ENCODE peak calls at places on chromosomes 2 and 18, in five cellular contexts. H is upper lobe of right lung, X is heart left ventricle, O is testis, P is OCI-LY7. A is an unnamed sample.

GRCh38 chr2:137467246-137467862 is 496.9 kb upstream of the HNMT start:
- DNase-seq in P (peak; percentile 39), X (no peak), H (no peak), O (peak; percentile 59), A (peak; percentile 13)

GRCh38 chr2:226994775-226995174 is 158.9 kb downstream of the RHBDD1 start:
- DNase-seq in O (no peak), H (no peak), P (peak; percentile 29), X (no peak), A (no peak)

GRCh38 chr18:22200611-22201225 is 31.3 kb downstream of the GATA6 start:
- DNase-seq in P (no peak), O (no peak), X (no peak), H (no peak), A (no peak)

GRCh38 chr2:43448011-43448821 is 147.6 kb downstream of the THADA start:
- DNase-seq in H (no peak), P (no peak), X (no peak), O (no peak), A (no peak)

GRCh38 chr2:172438741-172439508 is 11.5 kb downstream of the ITGA6 start:
- DNase-seq in O (no peak), X (peak; percentile 61), H (no peak), P (no peak), A (no peak)

GRCh38 chr2:191152841-191153240 is 2.0 kb upstream of the STAT4 start:
- DNase-seq in P (no peak), H (no peak), X (no peak), O (no peak), A (no peak)

GRCh38 chr2:171244970-171245782 is 84.5 kb upstream of the TLK1 start:
- DNase-seq in X (no peak), P (peak; percentile 25), H (no peak), O (no peak), A (peak; percentile 5)

GRCh38 chr2:69668598-69668997 is 25.1 kb upstream of the AAK1 start:
- DNase-seq in X (no peak), P (no peak), O (no peak), H (no peak), A (no peak)

GRCh38 chr2:27236626-27237025 is 19.5 kb downstream of the CAD start:
- DNase-seq in H (no peak), O (no peak), P (no peak), X (no peak), A (no peak)

GRCh38 chr2:232573821-232574435 is 23.4 kb downstream of the EIF4E2 start:
- DNase-seq in O (no peak), P (no peak), X (no peak), H (no peak), A (no peak)

GRCh38 chr2:567496-567864 is 109.7 kb downstream of the TMEM18 start:
- DNase-seq in X (no peak), P (no peak), O (no peak), H (no peak), A (no peak)

GRCh38 chr18:48990497-48991298 is 39.9 kb upstream of the SMAD7 start:
- DNase-seq in X (peak; percentile 52), O (no peak), H (no peak), P (no peak), A (no peak)

GRCh38 chr2:111030271-111030891 is 90.3 kb upstream of the BCL2L11 start:
- DNase-seq in H (no peak), P (no peak), O (no peak), X (no peak), A (no peak)

GRCh38 chr2:199470672-199471442 is 13.1 kb upstream of the SATB2 start:
- DNase-seq in O (no peak), H (no peak), P (no peak), X (no peak), A (no peak)

GRCh38 chr2:164953279-164953678 is 2.0 kb downstream of the SLC38A11 start:
- DNase-seq in X (no peak), P (no peak), H (no peak), O (no peak), A (no peak)

GRCh38 chr2:21294446-21294845 is 170.7 kb downstream of the TDRD15 start:
- DNase-seq in X (no peak), O (no peak), H (no peak), P (no peak), A (no peak)

GRCh38 chr2:223972656-223973102 is 15.4 kb downstream of the MRPL44 start:
- DNase-seq in P (no peak), H (no peak), X (no peak), O (no peak), A (no peak)

GRCh38 chr2:240359695-240360094 is 75.8 kb upstream of the GPC1 start:
- DNase-seq in O (no peak), H (no peak), X (peak; percentile 18), P (no peak), A (no peak)

GRCh38 chr2:107202962-107203591 is 317.1 kb upstream of the ST6GAL2 start:
- DNase-seq in O (no peak), X (no peak), H (no peak), P (no peak), A (no peak)

GRCh38 chr2:118987886-118988285 is 45.9 kb downstream of the MARCO start:
- DNase-seq in P (no peak), H (peak; percentile 32), O (no peak), X (no peak), A (no peak)

GRCh38 chr2:47173986-47174730 is 19.1 kb upstream of the STPG4 start:
- DNase-seq in H (no peak), X (no peak), P (no peak), O (no peak), A (no peak)

GRCh38 chr18:74485860-74486849 is 10.0 kb upstream of the CNDP2 start:
- DNase-seq in O (peak; percentile 52), H (no peak), X (no peak), P (no peak), A (no peak)

GRCh38 chr2:74080346-74080745 is 67.4 kb downstream of the BOLA3 start:
- DNase-seq in X (no peak), H (no peak), O (no peak), P (peak; percentile 3), A (no peak)

GRCh38 chr18:34789768-34790344 is 79.8 kb downstream of the DTNA start:
- DNase-seq in X (no peak), H (no peak), O (no peak), P (no peak), A (no peak)

GRCh38 chr2:128639693-128640092 is 321.0 kb upstream of the HS6ST1 start:
- DNase-seq in O (peak; percentile 8), P (no peak), X (no peak), H (peak; percentile 27), A (no peak)

GRCh38 chr2:126902859-126903258 is 4.2 kb downstream of the TEX51 start:
- DNase-seq in O (no peak), H (peak; percentile 42), P (no peak), X (no peak), A (no peak)

GRCh38 chr2:96251721-96252292 is 14.0 kb downstream of the TMEM127 start:
- DNase-seq in X (peak; percentile 82), H (peak; percentile 59), P (no peak), O (peak; percentile 89), A (peak; percentile 53)

DNA sequence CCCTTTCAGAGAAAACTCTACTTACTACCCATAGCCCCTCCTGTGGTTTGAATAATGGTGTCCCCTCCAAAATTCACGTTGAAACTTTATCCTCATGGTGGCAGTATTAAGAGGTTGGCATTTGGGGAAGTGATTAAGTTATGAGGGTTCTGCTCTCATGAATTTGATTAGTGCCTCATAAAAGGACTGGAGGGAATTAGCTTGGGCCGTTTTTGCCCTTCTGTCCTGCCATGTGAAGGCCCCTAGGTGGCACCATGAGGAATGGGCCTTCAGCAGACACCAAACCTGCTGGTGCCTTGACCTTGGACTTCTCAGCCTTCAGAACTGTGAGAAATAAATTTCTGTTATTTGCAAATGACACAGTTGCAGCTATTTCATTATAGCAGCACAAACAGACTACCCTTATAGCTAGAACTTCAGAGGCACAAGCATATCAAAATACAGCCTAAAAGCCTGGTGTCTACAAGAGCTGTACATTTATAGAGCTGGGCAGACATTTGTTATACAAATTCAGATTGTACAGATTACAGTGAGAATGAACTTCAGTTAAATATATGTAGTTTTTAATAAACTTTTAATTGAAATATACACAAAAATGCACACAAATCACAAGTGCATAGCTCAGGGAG is 2.6 kb upstream of the PTPN2 start:
- DNase-seq in O (no peak), H (no peak), P (peak; percentile 60), X (no peak), A (peak; percentile 24)
- TF ChIP-seq CTCF in O (no peak), H (peak; percentile 43), P (peak; percentile 80), X (peak; percentile 27), A (peak; percentile 60)

DNA sequence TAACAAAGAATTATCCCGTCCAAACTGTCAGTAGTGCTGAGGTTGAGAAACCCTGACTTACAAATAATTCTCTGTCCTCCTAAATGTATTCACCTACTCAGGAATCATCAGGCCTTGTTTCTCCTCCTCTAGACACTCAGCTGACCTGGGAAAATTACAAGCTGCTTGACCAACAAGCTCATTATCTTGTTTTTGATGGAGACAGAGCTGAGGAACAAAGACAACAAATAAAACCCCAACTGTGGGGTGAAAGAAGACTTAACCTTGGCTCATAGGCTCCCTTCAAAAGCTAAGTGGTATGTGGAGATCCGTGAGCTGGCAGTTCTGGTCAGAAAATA is 64.5 kb downstream of the CLHC1 start:
- DNase-seq in H (no peak), P (no peak), X (no peak), O (no peak), A (no peak)
- H3K4me1 ChIP-seq in H (peaks cover 41% of the 10 kb centered on the region), P (no peaks in the 10 kb centered on the region), X (peaks cover 36% of the 10 kb centered on the region), O (peaks cover 7% of the 10 kb centered on the region), A (peaks cover 3% of the 10 kb centered on the region)

DNA sequence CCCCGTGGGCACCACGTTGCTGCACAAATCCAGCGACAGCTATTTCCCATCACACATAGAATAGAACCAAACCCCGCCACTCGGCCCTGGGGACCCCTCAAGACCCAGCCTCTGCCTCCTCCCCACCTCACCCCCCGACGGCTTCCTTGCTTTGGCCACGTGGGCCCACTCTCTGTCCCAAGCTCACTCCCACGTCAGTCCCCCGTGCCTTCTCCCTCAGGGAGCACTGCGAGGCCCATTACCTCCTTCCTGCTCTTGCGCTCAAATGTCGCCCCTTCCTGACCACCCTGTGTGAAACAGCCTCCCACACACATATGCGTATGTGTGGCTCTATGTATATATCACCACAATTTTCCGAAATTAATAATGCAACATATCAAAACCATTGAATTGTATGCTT is 239.7 kb downstream of the SH3BP4 start:
- DNase-seq in O (no peak), P (no peak), X (no peak), H (no peak), A (no peak)
- H3K4me3 ChIP-seq in O (peak overlapping the region; percentile 18), P (no peak overlapping the region), X (no peak overlapping the region), H (no peak overlapping the region), A (no peak overlapping the region)

DNA sequence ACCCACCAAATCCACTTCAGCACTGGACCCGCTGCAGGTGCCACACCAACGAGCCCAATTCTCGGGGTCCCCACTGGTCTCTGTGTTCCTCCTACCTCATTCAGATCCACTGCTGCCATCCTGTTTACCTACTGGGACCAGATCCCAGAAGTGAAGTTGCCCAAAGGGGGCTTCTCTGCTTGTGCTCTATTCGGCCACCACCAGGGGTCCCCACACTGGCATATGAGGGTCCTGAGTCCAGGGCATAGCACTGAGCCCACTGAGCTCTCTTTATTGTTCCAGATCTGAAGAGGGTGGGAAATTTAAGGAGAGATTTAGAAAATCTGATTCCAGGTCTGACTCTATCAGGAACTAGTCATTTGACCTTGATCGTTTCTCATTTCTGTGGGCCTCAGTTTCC is 2.4 kb downstream of the GPR45 start:
- DNase-seq in X (no peak), H (no peak), O (no peak), P (peak; percentile 8), A (peak; percentile 38)
- TF ChIP-seq CTCF in X (no peak), H (no peak), O (no peak), P (peak; percentile 68), A (peak; percentile 48)

DNA sequence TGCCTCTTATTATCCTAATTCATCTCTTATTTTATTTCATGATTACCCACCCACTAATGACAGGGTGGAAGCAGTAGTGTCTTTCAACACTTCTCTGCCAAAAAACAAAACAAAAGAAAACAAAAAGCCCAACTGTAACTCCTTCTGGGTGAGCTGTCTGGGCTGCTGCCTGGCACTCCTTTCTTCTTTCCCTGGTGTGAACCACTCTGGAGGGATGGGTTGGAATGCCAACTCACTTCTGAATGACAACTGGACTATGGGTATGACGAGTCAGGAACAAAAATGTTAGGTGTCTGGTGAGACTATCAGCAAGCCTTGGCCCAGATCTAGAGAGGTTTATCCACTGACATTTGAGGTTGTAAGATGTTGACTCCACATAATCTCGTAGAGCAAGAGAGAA is 88.3 kb upstream of the ITGB6 start:
- DNase-seq in H (no peak), O (no peak), X (no peak), P (no peak), A (no peak)
- H3K4me1 ChIP-seq in H (peaks cover 37% of the 10 kb centered on the region), O (no peaks in the 10 kb centered on the region), X (peaks cover 60% of the 10 kb centered on the region), P (no peaks in the 10 kb centered on the region), A (peaks cover 1% of the 10 kb centered on the region)